ENCODE peak calls at places on chromosomes 7 and 10, in ten cellular contexts. One of them, this sample, is unnamed.

GRCh38 chr10:131848296-131848695 is 52.5 kb upstream of the PPP2R2D start:
- DNase-seq in glomerular endothelial cell: no peak
- DNase-seq in GM03348: no peak
- DNase-seq in activated CD4-positive, alpha-beta memory T cell treated with anti-CD3 and anti-CD28 coated beads, Interleukin-2, amount 10 ng/mL, durations not matched to agents 7 days and 5 days: no peak
- DNase-seq in activated effector memory CD4-positive, alpha-beta T cell treated with anti-CD3 and anti-CD28 coated beads, Interleukin-2, amount 50 U/mL, for 16 hours: peak
- DNase-seq in kidney: no peak
- DNase-seq in psoas muscle: peak
- DNase-seq in HTR-8/SVneo: no peak
- DNase-seq in MCF 10A: no peak
- DNase-seq in natural killer cell: no peak
- DNase-seq in this sample: no peak

GRCh38 chr7:47327698-47328391 is 254.1 kb downstream of the TNS3 start:
- DNase-seq in glomerular endothelial cell: no peak
- DNase-seq in GM03348: peak
- DNase-seq in activated CD4-positive, alpha-beta memory T cell treated with anti-CD3 and anti-CD28 coated beads, Interleukin-2, amount 10 ng/mL, durations not matched to agents 7 days and 5 days: no peak
- DNase-seq in activated effector memory CD4-positive, alpha-beta T cell treated with anti-CD3 and anti-CD28 coated beads, Interleukin-2, amount 50 U/mL, for 16 hours: no peak
- DNase-seq in kidney: peak
- DNase-seq in psoas muscle: peak
- DNase-seq in HTR-8/SVneo: peak
- DNase-seq in MCF 10A: peak
- DNase-seq in natural killer cell: no peak
- DNase-seq in this sample: peak

GRCh38 chr7:12391922-12392615 is 11.6 kb downstream of the VWDE start:
- DNase-seq in glomerular endothelial cell: no peak
- DNase-seq in GM03348: no peak
- DNase-seq in activated CD4-positive, alpha-beta memory T cell treated with anti-CD3 and anti-CD28 coated beads, Interleukin-2, amount 10 ng/mL, durations not matched to agents 7 days and 5 days: no peak
- DNase-seq in activated effector memory CD4-positive, alpha-beta T cell treated with anti-CD3 and anti-CD28 coated beads, Interleukin-2, amount 50 U/mL, for 16 hours: no peak
- DNase-seq in kidney: no peak
- DNase-seq in psoas muscle: no peak
- DNase-seq in HTR-8/SVneo: no peak
- DNase-seq in MCF 10A: no peak
- DNase-seq in natural killer cell: no peak
- DNase-seq in this sample: no peak

GRCh38 chr10:103507235-103508191 is 14.0 kb downstream of the NEURL1 start:
- DNase-seq in glomerular endothelial cell: no peak
- DNase-seq in GM03348: no peak
- DNase-seq in activated CD4-positive, alpha-beta memory T cell treated with anti-CD3 and anti-CD28 coated beads, Interleukin-2, amount 10 ng/mL, durations not matched to agents 7 days and 5 days: no peak
- DNase-seq in activated effector memory CD4-positive, alpha-beta T cell treated with anti-CD3 and anti-CD28 coated beads, Interleukin-2, amount 50 U/mL, for 16 hours: peak
- DNase-seq in kidney: peak
- DNase-seq in psoas muscle: no peak
- DNase-seq in HTR-8/SVneo: no peak
- DNase-seq in MCF 10A: no peak
- DNase-seq in natural killer cell: no peak
- DNase-seq in this sample: no peak

GRCh38 chr10:103772096-103772845 is 83.1 kb downstream of the SH3PXD2A start:
- DNase-seq in glomerular endothelial cell: no peak
- DNase-seq in GM03348: peak
- DNase-seq in activated CD4-positive, alpha-beta memory T cell treated with anti-CD3 and anti-CD28 coated beads, Interleukin-2, amount 10 ng/mL, durations not matched to agents 7 days and 5 days: peak
- DNase-seq in activated effector memory CD4-positive, alpha-beta T cell treated with anti-CD3 and anti-CD28 coated beads, Interleukin-2, amount 50 U/mL, for 16 hours: peak
- DNase-seq in kidney: peak
- DNase-seq in psoas muscle: peak
- DNase-seq in HTR-8/SVneo: peak
- DNase-seq in MCF 10A: peak
- DNase-seq in natural killer cell: peak
- DNase-seq in this sample: peak

GRCh38 chr7:94043299-94043698 is 39.1 kb upstream of the BET1 start:
- DNase-seq in glomerular endothelial cell: no peak
- DNase-seq in GM03348: peak
- DNase-seq in activated CD4-positive, alpha-beta memory T cell treated with anti-CD3 and anti-CD28 coated beads, Interleukin-2, amount 10 ng/mL, durations not matched to agents 7 days and 5 days: no peak
- DNase-seq in activated effector memory CD4-positive, alpha-beta T cell treated with anti-CD3 and anti-CD28 coated beads, Interleukin-2, amount 50 U/mL, for 16 hours: no peak
- DNase-seq in kidney: no peak
- DNase-seq in psoas muscle: no peak
- DNase-seq in HTR-8/SVneo: no peak
- DNase-seq in MCF 10A: peak
- DNase-seq in natural killer cell: no peak
- DNase-seq in this sample: peak

GRCh38 chr10:74103560-74104248 is 46.9 kb downstream of the AP3M1 start:
- DNase-seq in glomerular endothelial cell: no peak
- DNase-seq in GM03348: peak
- DNase-seq in activated CD4-positive, alpha-beta memory T cell treated with anti-CD3 and anti-CD28 coated beads, Interleukin-2, amount 10 ng/mL, durations not matched to agents 7 days and 5 days: no peak
- DNase-seq in activated effector memory CD4-positive, alpha-beta T cell treated with anti-CD3 and anti-CD28 coated beads, Interleukin-2, amount 50 U/mL, for 16 hours: no peak
- DNase-seq in kidney: no peak
- DNase-seq in psoas muscle: no peak
- DNase-seq in HTR-8/SVneo: peak
- DNase-seq in MCF 10A: peak
- DNase-seq in natural killer cell: no peak
- DNase-seq in this sample: peak

GRCh38 chr10:22133640-22134624 is 83.9 kb downstream of the EBLN1 start:
- DNase-seq in glomerular endothelial cell: no peak
- DNase-seq in GM03348: no peak
- DNase-seq in activated CD4-positive, alpha-beta memory T cell treated with anti-CD3 and anti-CD28 coated beads, Interleukin-2, amount 10 ng/mL, durations not matched to agents 7 days and 5 days: no peak
- DNase-seq in activated effector memory CD4-positive, alpha-beta T cell treated with anti-CD3 and anti-CD28 coated beads, Interleukin-2, amount 50 U/mL, for 16 hours: no peak
- DNase-seq in kidney: no peak
- DNase-seq in psoas muscle: no peak
- DNase-seq in HTR-8/SVneo: no peak
- DNase-seq in MCF 10A: no peak
- DNase-seq in natural killer cell: no peak
- DNase-seq in this sample: no peak

GRCh38 chr7:16657656-16658279 is 11.8 kb downstream of the BZW2 start:
- DNase-seq in glomerular endothelial cell: no peak
- DNase-seq in GM03348: peak
- DNase-seq in activated CD4-positive, alpha-beta memory T cell treated with anti-CD3 and anti-CD28 coated beads, Interleukin-2, amount 10 ng/mL, durations not matched to agents 7 days and 5 days: no peak
- DNase-seq in activated effector memory CD4-positive, alpha-beta T cell treated with anti-CD3 and anti-CD28 coated beads, Interleukin-2, amount 50 U/mL, for 16 hours: no peak
- DNase-seq in kidney: no peak
- DNase-seq in psoas muscle: peak
- DNase-seq in HTR-8/SVneo: peak
- DNase-seq in MCF 10A: peak
- DNase-seq in natural killer cell: no peak
- DNase-seq in this sample: peak

GRCh38 chr7:34181271-34181958 is 276.1 kb downstream of the BMPER start:
- DNase-seq in glomerular endothelial cell: no peak
- DNase-seq in GM03348: no peak
- DNase-seq in activated CD4-positive, alpha-beta memory T cell treated with anti-CD3 and anti-CD28 coated beads, Interleukin-2, amount 10 ng/mL, durations not matched to agents 7 days and 5 days: no peak
- DNase-seq in activated effector memory CD4-positive, alpha-beta T cell treated with anti-CD3 and anti-CD28 coated beads, Interleukin-2, amount 50 U/mL, for 16 hours: no peak
- DNase-seq in kidney: no peak
- DNase-seq in psoas muscle: no peak
- DNase-seq in HTR-8/SVneo: no peak
- DNase-seq in MCF 10A: no peak
- DNase-seq in natural killer cell: no peak
- DNase-seq in this sample: no peak

GRCh38 chr7:132402751-132403245 is 173.5 kb downstream of the PLXNA4 start:
- DNase-seq in glomerular endothelial cell: no peak
- DNase-seq in GM03348: peak
- DNase-seq in activated CD4-positive, alpha-beta memory T cell treated with anti-CD3 and anti-CD28 coated beads, Interleukin-2, amount 10 ng/mL, durations not matched to agents 7 days and 5 days: no peak
- DNase-seq in activated effector memory CD4-positive, alpha-beta T cell treated with anti-CD3 and anti-CD28 coated beads, Interleukin-2, amount 50 U/mL, for 16 hours: no peak
- DNase-seq in kidney: no peak
- DNase-seq in psoas muscle: no peak
- DNase-seq in HTR-8/SVneo: no peak
- DNase-seq in MCF 10A: no peak
- DNase-seq in natural killer cell: no peak
- DNase-seq in this sample: peak

GRCh38 chr10:57692255-57692980 is 575.3 kb downstream of the IPMK start:
- DNase-seq in glomerular endothelial cell: no peak
- DNase-seq in GM03348: peak
- DNase-seq in activated CD4-positive, alpha-beta memory T cell treated with anti-CD3 and anti-CD28 coated beads, Interleukin-2, amount 10 ng/mL, durations not matched to agents 7 days and 5 days: no peak
- DNase-seq in activated effector memory CD4-positive, alpha-beta T cell treated with anti-CD3 and anti-CD28 coated beads, Interleukin-2, amount 50 U/mL, for 16 hours: no peak
- DNase-seq in kidney: no peak
- DNase-seq in psoas muscle: no peak
- DNase-seq in HTR-8/SVneo: peak
- DNase-seq in MCF 10A: peak
- DNase-seq in natural killer cell: no peak
- DNase-seq in this sample: peak

GRCh38 chr10:1683649-1684048 is 53.7 kb downstream of the ADARB2 start:
- DNase-seq in glomerular endothelial cell: no peak
- DNase-seq in GM03348: no peak
- DNase-seq in activated CD4-positive, alpha-beta memory T cell treated with anti-CD3 and anti-CD28 coated beads, Interleukin-2, amount 10 ng/mL, durations not matched to agents 7 days and 5 days: no peak
- DNase-seq in activated effector memory CD4-positive, alpha-beta T cell treated with anti-CD3 and anti-CD28 coated beads, Interleukin-2, amount 50 U/mL, for 16 hours: no peak
- DNase-seq in kidney: no peak
- DNase-seq in psoas muscle: no peak
- DNase-seq in HTR-8/SVneo: no peak
- DNase-seq in MCF 10A: no peak
- DNase-seq in natural killer cell: no peak
- DNase-seq in this sample: no peak

GRCh38 chr10:68242051-68242450 is 10.1 kb upstream of the ATOH7 start:
- DNase-seq in glomerular endothelial cell: no peak
- DNase-seq in GM03348: no peak
- DNase-seq in activated CD4-positive, alpha-beta memory T cell treated with anti-CD3 and anti-CD28 coated beads, Interleukin-2, amount 10 ng/mL, durations not matched to agents 7 days and 5 days: no peak
- DNase-seq in activated effector memory CD4-positive, alpha-beta T cell treated with anti-CD3 and anti-CD28 coated beads, Interleukin-2, amount 50 U/mL, for 16 hours: no peak
- DNase-seq in kidney: no peak
- DNase-seq in psoas muscle: no peak
- DNase-seq in HTR-8/SVneo: no peak
- DNase-seq in MCF 10A: no peak
- DNase-seq in natural killer cell: no peak
- DNase-seq in this sample: peak

GRCh38 chr7:112887-113286 is 79.5 kb upstream of the FAM20C start:
- DNase-seq in glomerular endothelial cell: no peak
- DNase-seq in GM03348: no peak
- DNase-seq in activated CD4-positive, alpha-beta memory T cell treated with anti-CD3 and anti-CD28 coated beads, Interleukin-2, amount 10 ng/mL, durations not matched to agents 7 days and 5 days: no peak
- DNase-seq in activated effector memory CD4-positive, alpha-beta T cell treated with anti-CD3 and anti-CD28 coated beads, Interleukin-2, amount 50 U/mL, for 16 hours: no peak
- DNase-seq in kidney: no peak
- DNase-seq in psoas muscle: no peak
- DNase-seq in HTR-8/SVneo: no peak
- DNase-seq in MCF 10A: no peak
- DNase-seq in natural killer cell: no peak
- DNase-seq in this sample: no peak

GRCh38 chr7:128755816-128756476 is 16.8 kb downstream of the CALU start:
- DNase-seq in glomerular endothelial cell: no peak
- DNase-seq in GM03348: peak
- DNase-seq in activated CD4-positive, alpha-beta memory T cell treated with anti-CD3 and anti-CD28 coated beads, Interleukin-2, amount 10 ng/mL, durations not matched to agents 7 days and 5 days: no peak
- DNase-seq in activated effector memory CD4-positive, alpha-beta T cell treated with anti-CD3 and anti-CD28 coated beads, Interleukin-2, amount 50 U/mL, for 16 hours: no peak
- DNase-seq in kidney: no peak
- DNase-seq in psoas muscle: no peak
- DNase-seq in HTR-8/SVneo: no peak
- DNase-seq in MCF 10A: no peak
- DNase-seq in natural killer cell: no peak
- DNase-seq in this sample: peak

GRCh38 chr7:158085741-158086695 is 501.6 kb downstream of the PTPRN2 start:
- DNase-seq in glomerular endothelial cell: no peak
- DNase-seq in GM03348: no peak
- DNase-seq in activated CD4-positive, alpha-beta memory T cell treated with anti-CD3 and anti-CD28 coated beads, Interleukin-2, amount 10 ng/mL, durations not matched to agents 7 days and 5 days: no peak
- DNase-seq in activated effector memory CD4-positive, alpha-beta T cell treated with anti-CD3 and anti-CD28 coated beads, Interleukin-2, amount 50 U/mL, for 16 hours: peak
- DNase-seq in kidney: peak
- DNase-seq in psoas muscle: no peak
- DNase-seq in HTR-8/SVneo: no peak
- DNase-seq in MCF 10A: no peak
- DNase-seq in natural killer cell: no peak
- DNase-seq in this sample: no peak

GRCh38 chr7:143882611-143883078 is 19.3 kb downstream of the TCAF1 start:
- DNase-seq in glomerular endothelial cell: no peak
- DNase-seq in GM03348: peak
- DNase-seq in activated CD4-positive, alpha-beta memory T cell treated with anti-CD3 and anti-CD28 coated beads, Interleukin-2, amount 10 ng/mL, durations not matched to agents 7 days and 5 days: no peak
- DNase-seq in activated effector memory CD4-positive, alpha-beta T cell treated with anti-CD3 and anti-CD28 coated beads, Interleukin-2, amount 50 U/mL, for 16 hours: no peak
- DNase-seq in kidney: peak
- DNase-seq in psoas muscle: peak
- DNase-seq in HTR-8/SVneo: peak
- DNase-seq in MCF 10A: no peak
- DNase-seq in natural killer cell: no peak
- DNase-seq in this sample: peak

GRCh38 chr7:3134715-3135114 is 91.0 kb upstream of the CARD11 start:
- DNase-seq in glomerular endothelial cell: no peak
- DNase-seq in GM03348: no peak
- DNase-seq in activated CD4-positive, alpha-beta memory T cell treated with anti-CD3 and anti-CD28 coated beads, Interleukin-2, amount 10 ng/mL, durations not matched to agents 7 days and 5 days: no peak
- DNase-seq in activated effector memory CD4-positive, alpha-beta T cell treated with anti-CD3 and anti-CD28 coated beads, Interleukin-2, amount 50 U/mL, for 16 hours: peak
- DNase-seq in kidney: no peak
- DNase-seq in psoas muscle: no peak
- DNase-seq in HTR-8/SVneo: no peak
- DNase-seq in MCF 10A: no peak
- DNase-seq in natural killer cell: no peak
- DNase-seq in this sample: no peak

GRCh38 chr10:95906675-95907453 is 911 bp upstream of the CC2D2B start:
- DNase-seq in glomerular endothelial cell: peak
- DNase-seq in GM03348: peak
- DNase-seq in activated CD4-positive, alpha-beta memory T cell treated with anti-CD3 and anti-CD28 coated beads, Interleukin-2, amount 10 ng/mL, durations not matched to agents 7 days and 5 days: peak
- DNase-seq in activated effector memory CD4-positive, alpha-beta T cell treated with anti-CD3 and anti-CD28 coated beads, Interleukin-2, amount 50 U/mL, for 16 hours: peak
- DNase-seq in kidney: no peak
- DNase-seq in psoas muscle: peak
- DNase-seq in HTR-8/SVneo: peak
- DNase-seq in MCF 10A: peak
- DNase-seq in natural killer cell: peak
- DNase-seq in this sample: peak

GRCh38 chr7:133230591-133231194 is 22.2 kb upstream of the EXOC4 start:
- DNase-seq in glomerular endothelial cell: no peak
- DNase-seq in GM03348: peak
- DNase-seq in activated CD4-positive, alpha-beta memory T cell treated with anti-CD3 and anti-CD28 coated beads, Interleukin-2, amount 10 ng/mL, durations not matched to agents 7 days and 5 days: peak
- DNase-seq in activated effector memory CD4-positive, alpha-beta T cell treated with anti-CD3 and anti-CD28 coated beads, Interleukin-2, amount 50 U/mL, for 16 hours: peak
- DNase-seq in kidney: no peak
- DNase-seq in psoas muscle: no peak
- DNase-seq in HTR-8/SVneo: peak
- DNase-seq in MCF 10A: peak
- DNase-seq in natural killer cell: peak
- DNase-seq in this sample: peak

GRCh38 chr7:123601530-123601929 is at the start of gene ASB15:
- DNase-seq in glomerular endothelial cell: no peak
- DNase-seq in GM03348: no peak
- DNase-seq in activated CD4-positive, alpha-beta memory T cell treated with anti-CD3 and anti-CD28 coated beads, Interleukin-2, amount 10 ng/mL, durations not matched to agents 7 days and 5 days: no peak
- DNase-seq in activated effector memory CD4-positive, alpha-beta T cell treated with anti-CD3 and anti-CD28 coated beads, Interleukin-2, amount 50 U/mL, for 16 hours: no peak
- DNase-seq in kidney: no peak
- DNase-seq in psoas muscle: no peak
- DNase-seq in HTR-8/SVneo: no peak
- DNase-seq in MCF 10A: no peak
- DNase-seq in natural killer cell: no peak
- DNase-seq in this sample: no peak

GRCh38 chr7:87435546-87435945 is 39.9 kb downstream of the ABCB4 start:
- DNase-seq in glomerular endothelial cell: no peak
- DNase-seq in GM03348: no peak
- DNase-seq in activated CD4-positive, alpha-beta memory T cell treated with anti-CD3 and anti-CD28 coated beads, Interleukin-2, amount 10 ng/mL, durations not matched to agents 7 days and 5 days: no peak
- DNase-seq in activated effector memory CD4-positive, alpha-beta T cell treated with anti-CD3 and anti-CD28 coated beads, Interleukin-2, amount 50 U/mL, for 16 hours: no peak
- DNase-seq in kidney: no peak
- DNase-seq in psoas muscle: no peak
- DNase-seq in HTR-8/SVneo: no peak
- DNase-seq in MCF 10A: no peak
- DNase-seq in natural killer cell: no peak
- DNase-seq in this sample: peak

GRCh38 chr10:14114791-14115190 is 215.9 kb downstream of the FRMD4A start:
- DNase-seq in glomerular endothelial cell: no peak
- DNase-seq in GM03348: no peak
- DNase-seq in activated CD4-positive, alpha-beta memory T cell treated with anti-CD3 and anti-CD28 coated beads, Interleukin-2, amount 10 ng/mL, durations not matched to agents 7 days and 5 days: no peak
- DNase-seq in activated effector memory CD4-positive, alpha-beta T cell treated with anti-CD3 and anti-CD28 coated beads, Interleukin-2, amount 50 U/mL, for 16 hours: no peak
- DNase-seq in kidney: no peak
- DNase-seq in psoas muscle: no peak
- DNase-seq in HTR-8/SVneo: no peak
- DNase-seq in MCF 10A: no peak
- DNase-seq in natural killer cell: no peak
- DNase-seq in this sample: no peak

GRCh38 chr10:94093286-94093905 is 99.7 kb downstream of the PLCE1 start:
- DNase-seq in glomerular endothelial cell: no peak
- DNase-seq in GM03348: no peak
- DNase-seq in activated CD4-positive, alpha-beta memory T cell treated with anti-CD3 and anti-CD28 coated beads, Interleukin-2, amount 10 ng/mL, durations not matched to agents 7 days and 5 days: no peak
- DNase-seq in activated effector memory CD4-positive, alpha-beta T cell treated with anti-CD3 and anti-CD28 coated beads, Interleukin-2, amount 50 U/mL, for 16 hours: no peak
- DNase-seq in kidney: no peak
- DNase-seq in psoas muscle: no peak
- DNase-seq in HTR-8/SVneo: no peak
- DNase-seq in MCF 10A: no peak
- DNase-seq in natural killer cell: no peak
- DNase-seq in this sample: peak

This sample was measured in GM23248.